ENCODE peak calls at places on chromosomes 13 and 19, in seven cellular contexts. R, X, I, L, P, B and H are unnamed samples.
A peak's percentile ranks its signal among the peaks of the same experiment; 100 is the strongest.

GRCh38 chr13:43805071-43805468 is 18.3 kb upstream of the ENOX1 start:
- DNase-seq in R (peak; percentile 86), X (peak; percentile 71), I (no peak), L (no peak), P (no peak), B (peak; percentile 51), H (peak; percentile 96)

GRCh38 chr13:48571121-48571901 is 38.4 kb upstream of the RCBTB2 start:
- DNase-seq in R (peak; percentile 53), X (peak; percentile 38), I (no peak), L (no peak), P (no peak), B (no peak), H (peak; percentile 81)

GRCh38 chr13:29621401-29621800 is 25.9 kb upstream of the SLC7A1 start:
- DNase-seq in R (peak; percentile 17), X (peak; percentile 50), I (no peak), L (no peak), P (no peak), B (no peak), H (peak; percentile 68)

GRCh38 chr13:21076265-21076653 is 14.9 kb upstream of the LATS2 start:
- DNase-seq in R (no peak), X (no peak), I (peak; percentile 52), L (no peak), P (no peak), B (peak; percentile 22), H (no peak)

GRCh38 chr19:18663940-18664530 is 19.4 kb upstream of the CRTC1 start:
- DNase-seq in R (no peak), X (no peak), I (no peak), L (no peak), P (no peak), B (no peak), H (no peak)

GRCh38 chr19:49497047-49497789 is 984 bp downstream of the RPS11 start:
- DNase-seq in R (peak; percentile 58), X (peak; percentile 62), I (peak; percentile 54), L (no peak), P (no peak), B (peak; percentile 71), H (peak; percentile 47)

GRCh38 chr13:99975626-99976025 is 4.1 kb upstream of the ZIC5 start:
- DNase-seq in R (no peak), X (no peak), I (peak; percentile 49), L (no peak), P (no peak), B (no peak), H (no peak)

GRCh38 chr19:18589380-18590272 is 1.0 kb downstream of the REX1BD start:
- DNase-seq in R (peak; percentile 79), X (peak; percentile 83), I (peak; percentile 93), L (peak; percentile 69), P (peak; percentile 81), B (peak; percentile 94), H (peak; percentile 55)

GRCh38 chr13:51913421-51914136 is 51.8 kb downstream of the CCDC70 start:
- DNase-seq in R (no peak), X (no peak), I (peak; percentile 62), L (no peak), P (no peak), B (peak; percentile 68), H (no peak)

GRCh38 chr13:114259974-114260373 is 21.4 kb upstream of the UPF3A start:
- DNase-seq in R (no peak), X (no peak), I (no peak), L (no peak), P (no peak), B (no peak), H (no peak)

GRCh38 chr13:103833453-103833852 is 767.2 kb upstream of the SLC10A2 start:
- DNase-seq in R (no peak), X (no peak), I (no peak), L (no peak), P (no peak), B (no peak), H (no peak)

GRCh38 chr13:74287672-74288169 is 153.5 kb upstream of the KLF12 start:
- DNase-seq in R (peak; percentile 62), X (no peak), I (peak; percentile 71), L (no peak), P (peak; percentile 69), B (peak; percentile 92), H (peak; percentile 64)

GRCh38 chr13:112881656-112882554 is 87.1 kb upstream of the MCF2L start:
- DNase-seq in R (no peak), X (no peak), I (no peak), L (no peak), P (no peak), B (no peak), H (no peak)

GRCh38 chr13:86559915-86560314 is 760.7 kb upstream of the SLITRK6 start:
- DNase-seq in R (peak; percentile 13), X (no peak), I (no peak), L (no peak), P (peak; percentile 12), B (peak; percentile 26), H (no peak)

GRCh38 chr19:13804830-13805683 is 9.8 kb downstream of the ZSWIM4 start:
- DNase-seq in R (no peak), X (peak; percentile 46), I (peak; percentile 88), L (no peak), P (no peak), B (peak; percentile 80), H (no peak)

GRCh38 chr19:43589680-43590079 is 6.3 kb downstream of the IRGQ start:
- DNase-seq in R (no peak), X (no peak), I (no peak), L (no peak), P (no peak), B (no peak), H (no peak)

GRCh38 chr13:76314495-76314894 is 571.7 kb downstream of the KCTD12 start:
- DNase-seq in R (no peak), X (no peak), I (no peak), L (no peak), P (no peak), B (no peak), H (no peak)

GRCh38 chr19:53461866-53462265 is 5.7 kb upstream of the ZNF813 start:
- DNase-seq in R (no peak), X (no peak), I (no peak), L (no peak), P (no peak), B (no peak), H (peak; percentile 3)

GRCh38 chr13:40052954-40053353 is 397.5 kb downstream of the COG6 start:
- DNase-seq in R (no peak), X (no peak), I (no peak), L (no peak), P (no peak), B (no peak), H (no peak)

GRCh38 chr13:93915269-93915809 is 564.1 kb downstream of the DCT start:
- DNase-seq in R (peak; percentile 32), X (no peak), I (no peak), L (no peak), P (no peak), B (no peak), H (peak; percentile 75)

GRCh38 chr19:13959962-13960862 is 7.9 kb downstream of the DCAF15 start:
- DNase-seq in R (no peak), X (peak; percentile 21), I (peak; percentile 64), L (no peak), P (no peak), B (peak; percentile 59), H (no peak)

GRCh38 chr19:7312816-7313215 is 18.6 kb upstream of the INSR start:
- DNase-seq in R (no peak), X (no peak), I (no peak), L (no peak), P (no peak), B (no peak), H (no peak)

GRCh38 chr19:7307590-7308218 is 13.5 kb upstream of the INSR start:
- DNase-seq in R (no peak), X (no peak), I (no peak), L (no peak), P (no peak), B (no peak), H (no peak)

GRCh38 chr19:7311911-7312310 is 17.7 kb upstream of the INSR start:
- DNase-seq in R (no peak), X (no peak), I (no peak), L (no peak), P (no peak), B (no peak), H (no peak)
- H2BK120ac ChIP-seq in R (no peak overlapping the region), X (no peak overlapping the region), I (no peak overlapping the region), L (no peak overlapping the region), P (no peak overlapping the region), B (no peak overlapping the region), H (no peak overlapping the region)

DNA sequence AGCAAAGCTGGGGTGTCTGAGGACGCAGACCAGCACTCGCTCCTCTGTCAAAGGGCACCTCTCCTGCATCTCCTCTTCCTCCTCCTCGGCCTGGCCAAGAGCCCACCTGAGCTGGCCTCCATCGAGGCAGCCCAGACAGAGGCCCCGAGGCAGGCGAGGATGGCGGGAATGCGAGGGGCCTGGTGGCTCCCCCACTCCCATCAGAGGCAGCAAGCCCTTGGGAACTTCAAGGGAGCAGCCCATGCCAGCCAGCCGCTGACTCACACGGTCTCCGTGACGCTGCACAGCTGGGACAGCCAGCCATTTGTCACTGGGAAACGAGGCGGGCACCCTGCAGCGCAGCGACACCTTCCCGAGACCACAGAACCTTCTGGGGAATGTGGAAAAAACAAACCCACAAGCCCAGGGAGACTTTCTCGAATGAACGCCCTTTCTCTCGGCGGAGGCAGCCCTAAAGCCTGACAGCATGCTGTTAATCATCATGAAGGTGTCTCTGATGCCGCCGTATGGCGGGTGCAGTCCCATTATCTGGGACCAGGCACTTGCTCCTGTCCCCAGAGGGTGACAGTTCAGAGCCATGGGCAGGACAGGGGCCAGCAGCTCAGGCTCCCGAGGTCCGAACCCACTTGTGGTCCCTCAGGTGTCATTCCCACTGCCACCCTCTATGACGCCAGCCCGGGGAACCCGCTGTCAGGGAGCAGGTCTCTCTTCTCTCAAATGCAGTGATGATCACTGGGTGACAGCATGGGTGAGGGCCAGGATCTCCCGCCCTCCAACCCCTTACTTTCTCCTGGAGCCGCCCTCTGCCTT is 53.0 kb downstream of the PEPD start:
- DNase-seq in R (peak; percentile 12), X (no peak), I (peak; percentile 14), L (no peak), P (no peak), B (peak; percentile 59), H (peak; percentile 56)
- H2BK120ac ChIP-seq in R (no peak overlapping the region), X (no peak overlapping the region), I (no peak overlapping the region), L (no peak overlapping the region), P (no peak overlapping the region), B (no peak overlapping the region), H (no peak overlapping the region)

GRCh38 chr13:106734185-106734584 is 166.2 kb upstream of the ARGLU1 start:
- DNase-seq in R (no peak), X (no peak), I (no peak), L (no peak), P (no peak), B (no peak), H (no peak)

GRCh38 chr13:106736941-106737340 is 169.0 kb upstream of the ARGLU1 start:
- DNase-seq in R (no peak), X (peak; percentile 63), I (no peak), L (no peak), P (no peak), B (peak; percentile 63), H (no peak)

DNA sequence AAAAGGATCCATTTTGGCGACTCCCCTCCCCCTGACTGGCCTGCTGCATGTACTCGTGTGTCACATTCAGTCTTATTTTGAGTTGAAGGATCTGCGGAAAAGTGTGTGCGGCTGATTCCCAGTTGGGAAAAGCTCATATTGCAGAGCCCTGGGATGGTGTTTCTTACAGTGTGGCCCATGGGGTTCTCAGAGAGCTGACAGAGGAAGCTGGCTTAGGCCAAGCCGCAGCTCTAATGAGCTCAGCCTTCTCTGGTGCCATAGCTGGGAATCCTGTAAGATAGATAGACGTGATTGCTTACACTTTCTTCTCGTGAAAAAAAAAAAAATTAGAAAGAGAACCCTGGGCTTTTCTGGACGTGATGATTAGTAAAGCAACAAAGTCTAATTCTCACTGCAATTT is 170.3 kb upstream of the ARGLU1 start:
- DNase-seq in R (no peak), X (no peak), I (no peak), L (no peak), P (no peak), B (no peak), H (no peak)
- H2BK120ac ChIP-seq in R (no peak overlapping the region), X (no peak overlapping the region), I (no peak overlapping the region), L (no peak overlapping the region), P (no peak overlapping the region), B (no peak overlapping the region), H (no peak overlapping the region)

GRCh38 chr19:6217752-6218403 is 61.9 kb downstream of the MLLT1 start:
- DNase-seq in R (no peak), X (no peak), I (no peak), L (no peak), P (no peak), B (no peak), H (no peak)
- H2BK120ac ChIP-seq in R (peak overlapping the region; percentile 91), X (peak overlapping the region; percentile 77), I (no peak overlapping the region), L (no peak overlapping the region), P (peak overlapping the region; percentile 78), B (no peak overlapping the region), H (no peak overlapping the region)